ENCODE peak calls at places on chromosomes 6 and 20, in four cellular contexts. O is A673, Y is cardiac muscle cell, E is esophagus muscularis mucosa. D is an unnamed sample. For H3K4me1, the result is how much of the 10 kb centered on the place peaks cover.

GRCh38 chr6:158854214-158855101 is 35.3 kb upstream of the EZR start:
- DNase-seq in O (peak), E (no peak), Y (peak), D (peak)

GRCh38 chr6:42047220-42047590 is 3.1 kb upstream of the TAF8 start:
- DNase-seq in O (no peak), E (no peak), Y (no peak), D (no peak)

GRCh38 chr20:48222595-48223180 is 437.4 kb upstream of the SULF2 start:
- DNase-seq in Y (no peak), E (no peak), O (no peak), D (no peak)

GRCh38 chr6:14283600-14284235 is 166.1 kb downstream of the CD83 start:
- DNase-seq in O (peak), E (peak), Y (no peak), D (peak)

GRCh38 chr6:70124882-70125535 is 177.9 kb downstream of the COL9A1 start:
- DNase-seq in Y (peak), E (no peak), O (no peak), D (no peak)

GRCh38 chr6:73451166-73452106 is 661 bp downstream of the CGAS start:
- DNase-seq in O (peak), Y (peak), E (no peak), D (peak)

GRCh38 chr6:53321701-53322100 is 27.0 kb downstream of the ELOVL5 start:
- DNase-seq in E (no peak), O (no peak), Y (no peak), D (no peak)

GRCh38 chr6:32836873-32837272 is 1.7 kb downstream of the TAP2 start:
- DNase-seq in E (peak), O (no peak), Y (no peak), D (no peak)

GRCh38 chr6:42197574-42198362 is 3.0 kb upstream of the GUCA1B start:
- DNase-seq in E (no peak), O (no peak), Y (peak), D (no peak)

GRCh38 chr6:156954191-156954590 is 177.0 kb downstream of the ARID1B start:
- DNase-seq in O (no peak), E (no peak), Y (no peak), D (no peak)

GRCh38 chr6:57221191-57221935 is 744 bp downstream of the RAB23 start:
- DNase-seq in E (peak), O (peak), Y (peak), D (peak)

GRCh38 chr20:7523288-7523687 is 417.0 kb downstream of the HAO1 start:
- DNase-seq in Y (no peak), E (no peak), O (no peak), D (no peak)

GRCh38 chr20:38441916-38442315 is 6.8 kb upstream of the SNHG17 start:
- DNase-seq in O (no peak), Y (no peak), E (no peak), D (no peak)

GRCh38 chr6:147449405-147450161 is 58.9 kb upstream of the SAMD5 start:
- DNase-seq in O (peak), Y (no peak), E (no peak), D (no peak)

GRCh38 chr6:32081676-32082075 is 27.5 kb downstream of the TNXB start:
- DNase-seq in Y (no peak), O (no peak), E (no peak), D (no peak)

GRCh38 chr20:3046677-3047462 is 1.0 kb downstream of the MRPS26 start:
- DNase-seq in E (no peak), Y (peak), O (no peak), D (peak)

GRCh38 chr6:31294056-31294455 is 22.2 kb upstream of the HLA-C start:
- DNase-seq in E (no peak), O (no peak), Y (no peak), D (no peak)

GRCh38 chr6:19892250-19892649 is 55.1 kb downstream of the ID4 start:
- DNase-seq in O (no peak), Y (no peak), E (no peak), D (no peak)

GRCh38 chr6:55868910-55869479 is 6.4 kb downstream of the BMP5 start:
- DNase-seq in Y (no peak), O (peak), E (no peak), D (no peak)

GRCh38 chr6:41527721-41528408 is 18.3 kb upstream of the FOXP4 start:
- DNase-seq in O (peak), Y (peak), E (no peak), D (peak)

GRCh38 chr20:35030136-35030535 is 62.5 kb downstream of the TRPC4AP start:
- DNase-seq in Y (no peak), E (no peak), O (no peak), D (no peak)

GRCh38 chr20:19802492-19803158 is 44.6 kb downstream of the RIN2 start:
- DNase-seq in Y (no peak), E (no peak), O (no peak), D (peak)

GRCh38 chr20:38132156-38132909 is 32.7 kb downstream of the TGM2 start:
- DNase-seq in Y (no peak), E (no peak), O (no peak), D (no peak)

GRCh38 chr6:1267057-1267732 is 44.7 kb upstream of the FOXQ1 start:
- DNase-seq in O (no peak), Y (no peak), E (no peak), D (no peak)

GRCh38 chr20:36574278-36575065 is 1.1 kb downstream of the TGIF2 start:
- DNase-seq in Y (peak), O (peak), E (no peak), D (peak)

GRCh38 chr6:1705183-1705582 is 95.5 kb downstream of the FOXC1 start:
- DNase-seq in Y (no peak), E (no peak), O (no peak), D (no peak)

GRCh38 chr20:60892095-60892813 is 359.8 kb upstream of the CDH4 start:
- DNase-seq in Y (no peak), E (no peak), O (no peak), D (no peak)

GRCh38 chr20:63787749-63788148 is 43.3 kb downstream of the ZBTB46 start:
- DNase-seq in Y (no peak), O (no peak), E (no peak), D (no peak)

GRCh38 chr6:33073431-33073871 is at the start of gene HLA-DPA1:
- DNase-seq in E (peak), O (no peak), Y (peak), D (peak)

GRCh38 chr6:81996414-81996813 is 243.9 kb upstream of the TENT5A start:
- DNase-seq in E (no peak), Y (peak), O (no peak), D (no peak)

GRCh38 chr20:32580970-32581838 is 3.9 kb downstream of the NOL4L start:
- DNase-seq in E (no peak), O (no peak), Y (no peak), D (peak)

DNA sequence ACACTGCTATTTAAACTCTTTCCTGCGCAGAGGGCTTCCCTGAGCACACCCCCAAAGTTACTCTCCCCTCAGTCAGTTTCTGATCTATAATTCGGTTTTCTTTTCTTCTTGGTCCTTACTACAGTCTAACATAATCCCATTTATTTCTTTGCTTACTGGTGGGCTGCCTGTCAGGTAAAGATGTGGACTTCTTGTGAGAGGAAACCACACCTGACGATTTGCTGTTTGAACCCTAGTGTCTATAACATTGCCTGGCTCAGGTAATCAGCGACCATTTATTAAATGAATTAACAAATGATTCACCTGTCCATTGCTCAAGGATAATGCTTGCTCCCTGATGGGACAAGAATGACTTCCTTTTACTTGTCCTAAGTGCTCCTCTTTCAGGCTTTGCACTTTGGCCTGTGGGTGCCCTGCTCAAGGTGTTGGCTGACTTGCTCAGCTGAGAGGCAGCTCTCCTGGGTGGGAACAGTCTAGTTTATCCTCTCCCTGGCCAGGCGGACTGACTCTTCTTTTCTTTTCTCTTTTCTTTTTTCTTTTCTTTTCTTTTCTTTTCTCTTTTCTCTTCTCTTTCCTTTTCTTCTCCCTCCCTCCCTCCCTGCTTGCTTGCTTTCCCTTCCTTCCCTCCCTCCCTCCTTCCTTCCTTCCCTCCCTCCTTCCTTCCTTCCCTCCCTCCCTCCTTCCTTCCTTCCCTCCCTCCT is 233.1 kb downstream of the BCAS1 start:
- DNase-seq in Y (no peak), E (no peak), O (no peak), D (no peak)
- H3K27ac ChIP-seq in Y (no peak), E (no peak), O (no peak), D (no peak)

DNA sequence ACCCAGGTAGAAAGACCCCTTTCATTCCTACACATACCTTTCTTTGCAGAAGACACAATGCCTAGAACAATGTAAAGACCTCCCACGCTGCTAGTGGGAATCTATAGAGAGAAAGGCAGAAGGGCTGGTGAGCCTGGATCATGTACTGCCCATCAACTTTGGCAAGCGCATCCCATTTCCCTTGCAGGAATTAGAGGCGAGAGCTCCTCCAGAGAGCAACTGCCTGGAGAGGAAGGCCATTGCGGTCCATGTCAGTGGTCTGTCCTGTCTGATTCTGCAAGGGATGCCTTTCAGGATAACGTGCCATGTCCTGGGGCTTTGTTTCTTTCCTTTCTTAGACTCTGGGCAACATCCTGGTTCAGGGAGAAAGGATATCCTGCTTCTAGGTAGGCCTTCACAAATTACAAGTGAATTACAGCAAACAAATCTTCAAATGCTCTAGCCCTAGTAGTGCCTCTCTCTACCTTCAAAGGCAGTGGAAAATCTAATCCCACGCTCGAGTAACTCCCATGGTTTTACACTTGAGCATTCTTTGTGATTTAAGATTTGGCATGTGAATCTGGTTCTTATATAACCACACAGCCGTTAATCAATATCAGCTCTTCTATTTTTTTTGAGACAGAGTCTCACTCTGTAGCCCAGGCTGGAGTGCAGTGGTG is 38.5 kb downstream of the GCNT2 start:
- DNase-seq in Y (no peak), E (no peak), O (no peak), D (peak)
- H3K4me3 ChIP-seq in Y (no peak), E (peak), O (no peak), D (peak)

DNA sequence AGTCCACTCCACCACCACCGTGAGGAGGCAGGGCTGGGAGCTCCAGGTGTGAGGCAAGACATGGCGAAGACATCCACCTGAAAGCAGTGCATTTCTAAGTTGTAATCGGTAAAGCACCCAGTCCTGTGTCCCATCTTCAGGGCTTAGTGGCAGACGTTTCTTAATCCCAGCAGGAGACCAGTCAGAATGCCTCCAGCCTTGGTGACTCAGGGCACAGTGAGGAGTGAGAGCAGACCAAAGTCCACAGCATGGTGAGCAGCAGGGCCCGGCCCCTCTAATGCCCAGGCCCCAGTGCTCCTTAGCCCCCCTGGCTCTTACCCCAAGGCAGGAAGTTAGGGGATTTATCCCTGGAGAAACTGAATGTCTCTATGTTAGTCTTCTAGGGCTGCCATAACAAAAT is 183.9 kb downstream of the SYNDIG1 start:
- DNase-seq in O (no peak), E (no peak), Y (no peak), D (no peak)
- H3K4me1 ChIP-seq in O (half or more), E (under half), Y (under half), D (under half)

DNA sequence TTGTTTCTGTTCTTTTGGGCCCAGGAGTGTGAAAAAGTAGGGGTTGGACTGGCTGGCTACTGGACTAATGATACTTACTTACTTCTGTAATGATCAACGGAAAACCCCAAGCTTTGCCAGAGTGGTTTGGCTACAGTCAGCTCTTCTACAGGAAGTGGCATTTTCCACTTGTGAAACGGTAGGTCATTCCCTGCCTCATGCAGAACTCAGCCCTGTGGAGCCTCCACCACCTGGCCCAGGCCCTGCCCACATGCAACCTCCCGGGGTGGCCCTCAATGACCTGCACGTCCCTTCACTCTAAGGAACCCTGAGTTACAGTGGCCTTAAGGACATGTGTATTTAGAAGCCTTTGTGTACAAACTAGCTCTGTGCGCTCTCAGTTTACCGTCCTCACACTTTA is 140.4 kb downstream of the DTNBP1 start:
- DNase-seq in Y (no peak), E (no peak), O (no peak), D (peak)
- H3K27ac ChIP-seq in Y (no peak), E (peak), O (no peak), D (no peak)

DNA sequence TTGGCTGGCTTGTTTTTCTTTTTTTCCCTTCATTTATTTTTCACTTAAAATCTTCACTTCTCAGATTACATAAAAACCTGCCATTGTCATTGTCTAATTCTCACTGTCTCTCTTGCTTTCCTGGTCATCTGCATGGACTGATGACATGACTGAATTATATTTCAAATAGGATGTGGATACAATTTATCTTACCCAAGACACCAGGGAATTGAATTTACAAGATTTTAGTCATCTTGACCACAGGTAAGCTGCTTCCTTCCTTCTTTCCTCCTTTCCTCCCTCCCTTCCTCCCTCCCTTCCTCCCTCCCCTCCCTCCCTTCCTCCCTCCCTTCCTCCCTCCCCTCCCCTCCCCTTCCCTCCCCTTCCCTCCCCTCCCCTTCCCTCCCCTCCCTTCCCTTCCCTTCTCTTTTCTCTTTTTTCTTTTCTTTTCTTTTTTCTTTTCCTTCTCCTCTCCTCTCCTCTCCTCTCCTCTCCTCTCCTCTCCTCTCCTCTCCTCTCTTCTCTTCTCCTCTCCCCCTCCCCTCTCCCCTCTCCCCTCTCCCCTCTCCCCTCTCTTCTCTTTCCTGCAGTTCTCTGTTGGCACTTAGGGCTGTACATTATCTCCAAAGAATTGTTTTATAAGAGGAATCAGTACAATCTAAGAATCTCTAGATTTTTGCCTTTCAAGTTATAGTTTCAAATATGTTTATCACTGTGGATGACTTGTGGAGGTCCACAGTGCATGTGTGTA is 171.5 kb downstream of the CARMIL1 start:
- DNase-seq in O (no peak), E (no peak), Y (no peak), D (no peak)
- H3K4me3 ChIP-seq in O (no peak), E (no peak), Y (no peak), D (no peak)

GRCh38 chr6:39209360-39209811 is 19.9 kb downstream of the KCNK5 start:
- DNase-seq in Y (peak), O (no peak), E (no peak), D (peak)
- H3K4me1 ChIP-seq in Y (under half), O (under half), E (under half), D (under half)

GRCh38 chr6:168044521-168045130 is 34.4 kb downstream of the FRMD1 start:
- DNase-seq in E (no peak), O (no peak), Y (no peak), D (no peak)

GRCh38 chr6:168045706-168046620 is 33.0 kb downstream of the FRMD1 start:
- DNase-seq in Y (peak), E (no peak), O (no peak), D (no peak)

GRCh38 chr6:168043848-168044415 is 35.1 kb downstream of the FRMD1 start:
- DNase-seq in E (no peak), Y (no peak), O (no peak), D (no peak)

GRCh38 chr6:168046696-168047095 is 32.3 kb downstream of the FRMD1 start:
- DNase-seq in Y (no peak), O (no peak), E (no peak), D (no peak)

DNA sequence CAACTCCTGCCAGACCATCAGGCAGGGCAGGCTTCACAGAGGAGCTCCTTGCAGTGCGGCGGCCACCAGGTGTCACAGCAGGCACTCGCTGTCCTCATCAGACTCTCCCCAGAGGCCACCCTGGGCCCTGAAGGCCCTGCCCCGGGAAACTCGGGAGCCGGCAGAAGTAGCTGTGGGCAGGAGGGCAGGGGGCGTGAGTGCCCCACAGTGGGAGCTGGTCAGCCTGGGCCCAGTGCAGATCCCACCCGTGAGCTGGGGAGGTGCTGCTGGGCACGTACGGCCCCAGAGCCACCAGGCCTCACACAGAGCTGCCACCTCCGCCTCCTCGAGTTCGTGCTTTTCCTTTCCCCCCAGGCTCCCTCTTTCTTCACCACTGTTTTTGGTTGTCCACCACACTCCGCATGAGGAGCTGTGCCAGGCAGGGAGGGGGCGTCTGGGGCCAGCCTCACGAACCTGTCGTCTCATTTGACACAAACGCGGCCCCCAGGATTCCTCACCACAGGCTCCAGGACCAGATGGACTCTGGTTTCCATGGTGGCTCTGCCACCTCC is 33.8 kb downstream of the FRMD1 start:
- DNase-seq in E (no peak), Y (no peak), O (no peak), D (no peak)
- H3K27ac ChIP-seq in E (no peak), Y (no peak), O (no peak), D (no peak)

D was measured in endodermal cell.